ENCODE peak calls at places on chromosomes 2 and 18, in nine cellular contexts. D is tibial nerve, F is A549, Z is neuronal stem cell, S is H1, T is aorta, I is fibroblast of lung, H is IMR-90, O is heart right ventricle. N is an unnamed sample.

GRCh38 chr2:10369269-10370255 is 66.9 kb downstream of the HPCAL1 start:
- DNase-seq in I (no peak), O (no peak), S (no peak), Z (no peak), D (no peak), H (no peak), T (no peak), F (no peak), N (no peak)

GRCh38 chr2:200159829-200160781 is 146.4 kb upstream of the SPATS2L start:
- DNase-seq in D (no peak), I (peak; percentile 74), F (no peak), T (no peak), Z (no peak), S (no peak), H (peak; percentile 53), O (no peak), N (no peak)

GRCh38 chr2:96147593-96148201 is 2.5 kb upstream of the DUSP2 start:
- DNase-seq in T (peak; percentile 56), I (no peak), Z (no peak), S (no peak), F (no peak), D (no peak), H (no peak), O (no peak), N (no peak)

GRCh38 chr2:218318241-218318640 is 25.9 kb upstream of the TMBIM1 start:
- DNase-seq in T (no peak), Z (no peak), S (no peak), F (no peak), H (no peak), O (no peak), D (no peak), I (no peak), N (no peak)

GRCh38 chr18:79518028-79518682 is 122.4 kb downstream of the NFATC1 start:
- DNase-seq in I (no peak), D (no peak), T (peak; percentile 67), F (no peak), S (no peak), Z (no peak), O (no peak), H (no peak), N (no peak)

GRCh38 chr18:54647176-54647575 is 56.1 kb downstream of the DYNAP start:
- DNase-seq in T (no peak), I (peak; percentile 23), H (peak; percentile 4), S (no peak), Z (peak; percentile 11), O (no peak), F (peak; percentile 48), D (no peak), N (no peak)

GRCh38 chr2:84474176-84474575 is 15.1 kb upstream of the SUCLG1 start:
- DNase-seq in H (no peak), T (no peak), F (no peak), D (no peak), S (no peak), O (no peak), I (no peak), Z (no peak), N (no peak)

GRCh38 chr2:11242545-11243174 is 87.4 kb downstream of the SLC66A3 start:
- DNase-seq in T (no peak), O (no peak), I (no peak), F (no peak), D (no peak), H (no peak), S (no peak), Z (no peak), N (no peak)

GRCh38 chr2:155994315-155994714 is 338.2 kb downstream of the NR4A2 start:
- DNase-seq in F (no peak), O (no peak), S (no peak), H (no peak), T (no peak), D (no peak), Z (no peak), I (no peak), N (no peak)

DNA sequence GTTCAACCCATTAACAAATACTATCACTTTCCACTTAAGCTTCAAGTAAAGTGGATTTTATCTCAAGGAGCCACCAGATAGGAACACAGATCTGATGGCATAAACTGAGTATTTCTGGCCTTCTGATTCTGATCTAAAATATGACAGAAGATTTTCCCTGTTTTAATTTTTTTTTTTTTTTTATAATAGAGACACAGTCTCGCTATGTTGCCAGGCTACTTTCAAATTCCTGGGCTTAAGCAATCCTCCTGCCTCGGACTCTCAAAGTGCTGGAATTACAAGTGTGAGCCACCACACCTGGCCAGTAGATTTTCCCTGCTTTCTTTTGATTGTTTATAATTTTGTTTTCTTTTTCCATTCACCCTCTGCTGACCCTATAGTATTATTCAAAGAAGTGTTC is 36.6 kb upstream of the SLC30A6 start:
- DNase-seq in D (no peak), H (no peak), T (no peak), I (no peak), F (no peak), Z (no peak), S (no peak), O (no peak), N (no peak)
- H3K27ac ChIP-seq in D (no peak overlapping the region), H (no peak overlapping the region), T (no peak overlapping the region), I (no peak overlapping the region), F (no peak overlapping the region), Z (no peak overlapping the region), S (no peak overlapping the region), O (no peak overlapping the region), N (no peak overlapping the region)

DNA sequence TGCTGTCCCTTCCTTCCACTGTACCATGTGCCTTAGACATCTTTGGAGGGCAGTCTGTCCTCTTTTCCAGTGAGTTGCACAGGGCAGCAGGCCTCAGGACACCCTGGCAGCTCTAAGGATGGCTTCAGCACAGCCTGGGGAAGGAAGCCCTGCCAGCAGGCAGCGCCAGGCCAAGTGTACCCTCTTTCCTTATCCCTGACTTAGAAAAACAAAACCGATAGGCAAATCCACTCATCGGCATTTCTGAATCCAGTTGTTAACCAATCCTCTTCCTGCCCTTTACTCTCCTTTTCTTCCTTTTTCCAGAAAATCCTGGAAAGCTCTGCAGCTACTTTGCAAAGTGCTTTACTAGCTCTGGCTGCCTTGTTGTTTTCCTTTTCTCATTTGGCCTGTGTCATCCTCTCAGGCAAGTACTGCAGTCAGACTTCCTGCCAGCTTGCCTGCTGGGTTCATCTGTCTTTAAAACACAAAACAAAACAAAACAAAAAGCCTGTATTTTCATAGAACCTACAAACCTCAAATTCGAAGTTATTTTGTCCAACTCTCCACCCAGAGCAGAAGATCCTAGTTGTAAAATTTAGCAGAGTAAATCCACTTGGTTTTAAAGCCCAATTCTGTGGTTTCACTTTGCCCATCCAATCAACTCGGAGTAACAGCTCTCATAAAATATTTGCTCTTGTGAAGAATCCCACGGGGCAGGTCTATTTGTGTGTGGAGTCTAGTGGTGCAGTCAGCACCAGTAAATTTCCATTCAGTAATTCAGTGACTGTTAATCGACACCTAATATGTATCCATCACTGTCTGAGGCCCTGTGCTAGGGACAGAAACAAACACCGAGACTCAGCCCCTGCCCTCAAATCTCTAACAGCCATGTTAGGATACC is 45.2 kb downstream of the PCBP1 start:
- DNase-seq in Z (no peak), S (no peak), T (no peak), O (peak; percentile 54), I (peak; percentile 54), D (peak; percentile 74), H (peak; percentile 63), F (peak; percentile 68), N (no peak)
- H3K4me3 ChIP-seq in Z (no peak overlapping the region), S (no peak overlapping the region), T (no peak overlapping the region), O (peak overlapping the region; percentile 56), I (peak overlapping the region; percentile 36), D (peak overlapping the region; percentile 45), H (peak overlapping the region; percentile 18), F (peak overlapping the region; percentile 20), N (peak overlapping the region; percentile 51)

DNA sequence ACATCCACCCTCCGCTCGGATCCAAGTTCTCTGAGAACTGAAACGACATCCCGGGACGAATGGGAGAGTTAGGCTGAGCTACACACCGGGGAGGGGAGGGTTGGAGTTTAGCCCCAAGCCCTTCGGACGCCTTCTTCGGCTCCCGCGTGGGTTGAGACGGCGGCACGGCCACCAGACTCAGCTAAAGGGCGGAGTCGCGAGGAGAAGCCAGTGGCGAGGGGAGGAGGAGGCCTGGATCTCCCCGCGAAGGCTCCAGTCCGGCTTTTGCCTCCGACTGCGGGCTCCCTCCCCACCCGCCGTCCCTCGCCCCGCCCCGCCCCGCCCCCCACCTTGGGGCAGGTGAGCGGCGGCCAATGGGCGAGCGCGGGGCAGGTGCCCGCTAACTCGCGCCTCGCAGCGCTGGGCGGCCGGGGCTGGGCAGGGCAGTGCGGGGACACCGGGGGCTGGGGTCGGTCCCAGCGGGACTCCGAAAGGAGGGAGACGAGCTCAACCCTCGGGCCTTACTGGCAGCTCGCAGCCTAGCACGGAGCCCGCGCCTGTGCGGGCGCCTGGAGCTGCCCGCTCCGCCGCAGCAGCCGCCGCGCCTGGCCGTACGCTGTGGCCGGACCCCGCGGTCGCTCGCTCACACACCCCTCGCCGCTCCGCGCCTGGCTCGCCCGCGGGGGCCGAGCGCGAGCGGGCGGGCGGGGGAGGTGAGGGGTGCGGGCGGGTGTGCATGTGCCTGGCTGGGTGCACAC is at the start of gene EMX1:
- DNase-seq in O (no peak), Z (peak; percentile 83), T (peak; percentile 77), D (no peak), F (peak; percentile 65), I (no peak), H (no peak), S (peak; percentile 89), N (no peak)
- H3K4me1 ChIP-seq in O (peaks cover 49% of the 10 kb centered on the region), Z (peaks cover 8% of the 10 kb centered on the region), T (no peaks in the 10 kb centered on the region), D (no peaks in the 10 kb centered on the region), F (peaks cover 37% of the 10 kb centered on the region), I (no peaks in the 10 kb centered on the region), H (peaks cover 2% of the 10 kb centered on the region), S (peaks cover 20% of the 10 kb centered on the region), N (peaks cover 6% of the 10 kb centered on the region)

GRCh38 chr2:127351603-127352002 is 36.2 kb downstream of the MAP3K2 start:
- DNase-seq in H (no peak), F (no peak), O (no peak), Z (no peak), T (no peak), S (no peak), I (no peak), D (no peak), N (no peak)

GRCh38 chr2:127348421-127349000 is 39.3 kb downstream of the MAP3K2 start:
- DNase-seq in O (no peak), F (no peak), I (no peak), S (no peak), D (no peak), T (no peak), H (peak; percentile 24), Z (no peak), N (no peak)

GRCh38 chr2:127343277-127343676 is 44.5 kb downstream of the MAP3K2 start:
- DNase-seq in I (no peak), T (no peak), F (no peak), H (no peak), O (no peak), S (no peak), Z (no peak), D (no peak), N (no peak)

GRCh38 chr2:127347000-127347399 is 40.8 kb downstream of the MAP3K2 start:
- DNase-seq in O (no peak), I (no peak), D (no peak), S (no peak), F (no peak), H (no peak), Z (no peak), T (no peak), N (no peak)

DNA sequence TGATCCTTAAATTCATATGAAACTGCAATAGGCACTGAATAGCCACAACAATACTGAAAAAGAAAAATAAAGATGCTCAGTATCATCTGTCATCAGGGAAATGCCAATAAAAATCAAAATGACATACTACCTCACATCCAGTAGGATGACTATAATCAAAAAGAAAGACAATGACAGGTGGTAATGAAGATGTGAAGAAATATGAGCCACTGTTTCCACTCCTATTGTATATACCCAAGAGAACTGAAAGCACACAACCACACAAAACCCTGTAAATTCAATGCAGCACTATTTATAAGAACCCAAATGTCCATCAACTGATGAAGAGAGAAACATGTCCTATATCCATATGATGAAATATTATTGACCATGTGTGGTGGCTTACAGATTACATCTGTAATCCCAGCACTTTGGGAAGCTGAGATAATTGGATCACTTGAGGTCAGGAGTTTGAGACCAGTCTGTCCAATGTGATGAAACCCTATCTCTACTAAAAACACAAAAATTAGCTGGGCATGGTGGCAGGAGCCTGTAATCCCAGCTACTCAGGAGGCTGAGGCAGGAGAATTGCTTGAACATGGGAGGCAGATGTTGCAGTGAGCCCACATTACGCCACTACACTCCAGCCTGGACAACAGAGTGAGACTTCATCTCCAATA is 39.9 kb downstream of the MAP3K2 start:
- DNase-seq in S (no peak), O (no peak), Z (no peak), T (no peak), F (no peak), H (no peak), D (no peak), I (no peak), N (no peak)
- H3K27ac ChIP-seq in S (no peak overlapping the region), O (no peak overlapping the region), Z (no peak overlapping the region), T (no peak overlapping the region), F (no peak overlapping the region), H (no peak overlapping the region), D (no peak overlapping the region), I (no peak overlapping the region), N (no peak overlapping the region)

N was measured in right cardiac atrium.